ENCODE peak calls at places on chromosomes 7 and 10, in nine cellular contexts. One of them, this sample, is unnamed.

GRCh38 chr10:58241346-58241745 is 26.3 kb downstream of the IPMK start:
- DNase-seq in AG04450: no peak
- DNase-seq in CD4-positive, alpha-beta T cell: no peak
- DNase-seq in activated B cell treated with CpG ODN at 0.5 μM for 24 hours: no peak
- DNase-seq in endothelial cell: no peak
- DNase-seq in cardiac fibroblast: peak; percentile 32
- DNase-seq in breast epithelium: no peak
- DNase-seq in GM13977: no peak
- DNase-seq in BE2C: no peak
- DNase-seq in this sample: no peak

GRCh38 chr10:71636588-71636987 is 83.0 kb downstream of the C10orf105 start:
- DNase-seq in AG04450: no peak
- DNase-seq in CD4-positive, alpha-beta T cell: no peak
- DNase-seq in activated B cell treated with CpG ODN at 0.5 μM for 24 hours: no peak
- DNase-seq in endothelial cell: no peak
- DNase-seq in cardiac fibroblast: no peak
- DNase-seq in breast epithelium: no peak
- DNase-seq in GM13977: no peak
- DNase-seq in BE2C: no peak
- DNase-seq in this sample: no peak

GRCh38 chr10:5563991-5564536 is 39.3 kb downstream of the CALML3 start:
- DNase-seq in AG04450: no peak
- DNase-seq in CD4-positive, alpha-beta T cell: peak; percentile 69
- DNase-seq in activated B cell treated with CpG ODN at 0.5 μM for 24 hours: no peak
- DNase-seq in endothelial cell: no peak
- DNase-seq in cardiac fibroblast: no peak
- DNase-seq in breast epithelium: peak; percentile 47
- DNase-seq in GM13977: no peak
- DNase-seq in BE2C: no peak
- DNase-seq in this sample: peak; percentile 26

GRCh38 chr7:4085937-4086691 is 596.0 kb upstream of the FOXK1 start:
- DNase-seq in AG04450: no peak
- DNase-seq in CD4-positive, alpha-beta T cell: no peak
- DNase-seq in activated B cell treated with CpG ODN at 0.5 μM for 24 hours: no peak
- DNase-seq in endothelial cell: no peak
- DNase-seq in cardiac fibroblast: no peak
- DNase-seq in breast epithelium: no peak
- DNase-seq in GM13977: no peak
- DNase-seq in BE2C: no peak
- DNase-seq in this sample: no peak

GRCh38 chr7:158782638-158783490 is 46.4 kb downstream of the ESYT2 start:
- DNase-seq in AG04450: no peak
- DNase-seq in CD4-positive, alpha-beta T cell: no peak
- DNase-seq in activated B cell treated with CpG ODN at 0.5 μM for 24 hours: no peak
- DNase-seq in endothelial cell: peak; percentile 43
- DNase-seq in cardiac fibroblast: peak; percentile 60
- DNase-seq in breast epithelium: no peak
- DNase-seq in GM13977: no peak
- DNase-seq in BE2C: no peak
- DNase-seq in this sample: no peak

GRCh38 chr10:93991596-93992284 is 2.0 kb upstream of the PLCE1 start:
- DNase-seq in AG04450: no peak
- DNase-seq in CD4-positive, alpha-beta T cell: no peak
- DNase-seq in activated B cell treated with CpG ODN at 0.5 μM for 24 hours: no peak
- DNase-seq in endothelial cell: peak; percentile 11
- DNase-seq in cardiac fibroblast: peak; percentile 87
- DNase-seq in breast epithelium: no peak
- DNase-seq in GM13977: no peak
- DNase-seq in BE2C: peak; percentile 7
- DNase-seq in this sample: no peak

GRCh38 chr7:119010635-119011034 is 786.1 kb downstream of the ANKRD7 start:
- DNase-seq in AG04450: no peak
- DNase-seq in CD4-positive, alpha-beta T cell: no peak
- DNase-seq in activated B cell treated with CpG ODN at 0.5 μM for 24 hours: no peak
- DNase-seq in endothelial cell: no peak
- DNase-seq in cardiac fibroblast: no peak
- DNase-seq in breast epithelium: no peak
- DNase-seq in GM13977: no peak
- DNase-seq in BE2C: no peak
- DNase-seq in this sample: no peak

GRCh38 chr7:115559877-115560276 is 470.7 kb downstream of the TFEC start:
- DNase-seq in AG04450: no peak
- DNase-seq in CD4-positive, alpha-beta T cell: no peak
- DNase-seq in activated B cell treated with CpG ODN at 0.5 μM for 24 hours: no peak
- DNase-seq in endothelial cell: no peak
- DNase-seq in cardiac fibroblast: no peak
- DNase-seq in breast epithelium: no peak
- DNase-seq in GM13977: no peak
- DNase-seq in BE2C: no peak
- DNase-seq in this sample: no peak

GRCh38 chr7:96188623-96188991 is 133.3 kb downstream of the SLC25A13 start:
- DNase-seq in AG04450: no peak
- DNase-seq in CD4-positive, alpha-beta T cell: no peak
- DNase-seq in activated B cell treated with CpG ODN at 0.5 μM for 24 hours: no peak
- DNase-seq in endothelial cell: no peak
- DNase-seq in cardiac fibroblast: no peak
- DNase-seq in breast epithelium: no peak
- DNase-seq in GM13977: no peak
- DNase-seq in BE2C: no peak
- DNase-seq in this sample: no peak

GRCh38 chr7:110841840-110842579 is 248.9 kb upstream of the LRRN3 start:
- DNase-seq in AG04450: no peak
- DNase-seq in CD4-positive, alpha-beta T cell: no peak
- DNase-seq in activated B cell treated with CpG ODN at 0.5 μM for 24 hours: no peak
- DNase-seq in endothelial cell: no peak
- DNase-seq in cardiac fibroblast: no peak
- DNase-seq in breast epithelium: no peak
- DNase-seq in GM13977: no peak
- DNase-seq in BE2C: peak; percentile 47
- DNase-seq in this sample: no peak

GRCh38 chr7:148664319-148664718 is 34.4 kb upstream of the CUL1 start:
- DNase-seq in AG04450: no peak
- DNase-seq in CD4-positive, alpha-beta T cell: no peak
- DNase-seq in activated B cell treated with CpG ODN at 0.5 μM for 24 hours: no peak
- DNase-seq in endothelial cell: no peak
- DNase-seq in cardiac fibroblast: peak; percentile 69
- DNase-seq in breast epithelium: no peak
- DNase-seq in GM13977: no peak
- DNase-seq in BE2C: no peak
- DNase-seq in this sample: no peak

GRCh38 chr10:63977329-63977923 is 456.2 kb downstream of the REEP3 start:
- DNase-seq in AG04450: no peak
- DNase-seq in CD4-positive, alpha-beta T cell: no peak
- DNase-seq in activated B cell treated with CpG ODN at 0.5 μM for 24 hours: no peak
- DNase-seq in endothelial cell: peak; percentile 60
- DNase-seq in cardiac fibroblast: peak; percentile 40
- DNase-seq in breast epithelium: no peak
- DNase-seq in GM13977: peak; percentile 68
- DNase-seq in BE2C: peak; percentile 60
- DNase-seq in this sample: no peak

GRCh38 chr10:63972949-63973827 is 452.0 kb downstream of the REEP3 start:
- DNase-seq in AG04450: no peak
- DNase-seq in CD4-positive, alpha-beta T cell: no peak
- DNase-seq in activated B cell treated with CpG ODN at 0.5 μM for 24 hours: no peak
- DNase-seq in endothelial cell: no peak
- DNase-seq in cardiac fibroblast: no peak
- DNase-seq in breast epithelium: no peak
- DNase-seq in GM13977: no peak
- DNase-seq in BE2C: no peak
- DNase-seq in this sample: no peak

GRCh38 chr10:63976538-63976937 is 455.3 kb downstream of the REEP3 start:
- DNase-seq in AG04450: no peak
- DNase-seq in CD4-positive, alpha-beta T cell: no peak
- DNase-seq in activated B cell treated with CpG ODN at 0.5 μM for 24 hours: no peak
- DNase-seq in endothelial cell: peak; percentile 73
- DNase-seq in cardiac fibroblast: peak; percentile 27
- DNase-seq in breast epithelium: no peak
- DNase-seq in GM13977: peak; percentile 75
- DNase-seq in BE2C: peak; percentile 73
- DNase-seq in this sample: no peak
- TF ChIP-seq CTCF in AG04450: peak; percentile 46
- TF ChIP-seq CTCF in CD4-positive, alpha-beta T cell: no peak
- TF ChIP-seq CTCF in activated B cell treated with CpG ODN at 0.5 μM for 24 hours: no peak
- TF ChIP-seq CTCF in endothelial cell: peak; percentile 77
- TF ChIP-seq CTCF in cardiac fibroblast: peak; percentile 67
- TF ChIP-seq CTCF in breast epithelium: peak; percentile 19
- TF ChIP-seq CTCF in GM13977: peak; percentile 69
- TF ChIP-seq CTCF in BE2C: peak; percentile 80
- TF ChIP-seq CTCF in this sample: peak; percentile 45

GRCh38 chr7:105014725-105015630 is 973 bp downstream of the KMT2E start:
- DNase-seq in AG04450: no peak
- DNase-seq in CD4-positive, alpha-beta T cell: peak; percentile 30
- DNase-seq in activated B cell treated with CpG ODN at 0.5 μM for 24 hours: peak; percentile 41
- DNase-seq in endothelial cell: peak; percentile 11
- DNase-seq in cardiac fibroblast: peak; percentile 60
- DNase-seq in breast epithelium: no peak
- DNase-seq in GM13977: peak; percentile 48
- DNase-seq in BE2C: peak; percentile 42
- DNase-seq in this sample: no peak

GRCh38 chr7:105015631-105015965 is 1.6 kb downstream of the KMT2E start:
- DNase-seq in AG04450: no peak
- DNase-seq in CD4-positive, alpha-beta T cell: peak; percentile 19
- DNase-seq in activated B cell treated with CpG ODN at 0.5 μM for 24 hours: no peak
- DNase-seq in endothelial cell: no peak
- DNase-seq in cardiac fibroblast: peak; percentile 36
- DNase-seq in breast epithelium: no peak
- DNase-seq in GM13977: peak; percentile 18
- DNase-seq in BE2C: peak; percentile 57
- DNase-seq in this sample: no peak

GRCh38 chr7:105013283-105013817 is 655 bp upstream of the KMT2E start:
- DNase-seq in AG04450: peak; percentile 86
- DNase-seq in CD4-positive, alpha-beta T cell: peak; percentile 97
- DNase-seq in activated B cell treated with CpG ODN at 0.5 μM for 24 hours: peak; percentile 91
- DNase-seq in endothelial cell: peak; percentile 94
- DNase-seq in cardiac fibroblast: peak; percentile 97
- DNase-seq in breast epithelium: peak; percentile 96
- DNase-seq in GM13977: peak; percentile 89
- DNase-seq in BE2C: peak; percentile 95
- DNase-seq in this sample: peak; percentile 98

GRCh38 chr7:105012503-105013282 is 1.3 kb upstream of the KMT2E start:
- DNase-seq in AG04450: peak; percentile 97
- DNase-seq in CD4-positive, alpha-beta T cell: peak; percentile 100
- DNase-seq in activated B cell treated with CpG ODN at 0.5 μM for 24 hours: peak; percentile 98
- DNase-seq in endothelial cell: peak; percentile 97
- DNase-seq in cardiac fibroblast: peak; percentile 99
- DNase-seq in breast epithelium: peak; percentile 100
- DNase-seq in GM13977: peak; percentile 96
- DNase-seq in BE2C: peak; percentile 99
- DNase-seq in this sample: peak; percentile 100

GRCh38 chr7:105013818-105014724 is at the start of gene KMT2E:
- DNase-seq in AG04450: peak; percentile 65
- DNase-seq in CD4-positive, alpha-beta T cell: peak; percentile 92
- DNase-seq in activated B cell treated with CpG ODN at 0.5 μM for 24 hours: peak; percentile 91
- DNase-seq in endothelial cell: peak; percentile 96
- DNase-seq in cardiac fibroblast: peak; percentile 91
- DNase-seq in breast epithelium: peak; percentile 91
- DNase-seq in GM13977: peak; percentile 81
- DNase-seq in BE2C: peak; percentile 96
- DNase-seq in this sample: peak; percentile 92
- TF ChIP-seq CTCF in AG04450: no peak
- TF ChIP-seq CTCF in CD4-positive, alpha-beta T cell: peak; percentile 60
- TF ChIP-seq CTCF in activated B cell treated with CpG ODN at 0.5 μM for 24 hours: no peak
- TF ChIP-seq CTCF in endothelial cell: no peak
- TF ChIP-seq CTCF in cardiac fibroblast: peak; percentile 16
- TF ChIP-seq CTCF in breast epithelium: peak; percentile 7
- TF ChIP-seq CTCF in GM13977: no peak
- TF ChIP-seq CTCF in BE2C: no peak
- TF ChIP-seq CTCF in this sample: peak; percentile 47

GRCh38 chr10:116653885-116654284 is 33.1 kb downstream of the PNLIPRP2 start:
- DNase-seq in AG04450: no peak
- DNase-seq in CD4-positive, alpha-beta T cell: no peak
- DNase-seq in activated B cell treated with CpG ODN at 0.5 μM for 24 hours: no peak
- DNase-seq in endothelial cell: no peak
- DNase-seq in cardiac fibroblast: no peak
- DNase-seq in breast epithelium: no peak
- DNase-seq in GM13977: no peak
- DNase-seq in BE2C: no peak
- DNase-seq in this sample: no peak

GRCh38 chr10:116655573-116655972 is 34.8 kb downstream of the PNLIPRP2 start:
- DNase-seq in AG04450: no peak
- DNase-seq in CD4-positive, alpha-beta T cell: no peak
- DNase-seq in activated B cell treated with CpG ODN at 0.5 μM for 24 hours: no peak
- DNase-seq in endothelial cell: no peak
- DNase-seq in cardiac fibroblast: no peak
- DNase-seq in breast epithelium: no peak
- DNase-seq in GM13977: no peak
- DNase-seq in BE2C: no peak
- DNase-seq in this sample: no peak

GRCh38 chr10:116658152-116658551 is 37.4 kb downstream of the PNLIPRP2 start:
- DNase-seq in AG04450: no peak
- DNase-seq in CD4-positive, alpha-beta T cell: no peak
- DNase-seq in activated B cell treated with CpG ODN at 0.5 μM for 24 hours: no peak
- DNase-seq in endothelial cell: no peak
- DNase-seq in cardiac fibroblast: no peak
- DNase-seq in breast epithelium: no peak
- DNase-seq in GM13977: no peak
- DNase-seq in BE2C: no peak
- DNase-seq in this sample: no peak

GRCh38 chr10:116659049-116659670 is 38.4 kb downstream of the PNLIPRP2 start:
- DNase-seq in AG04450: no peak
- DNase-seq in CD4-positive, alpha-beta T cell: no peak
- DNase-seq in activated B cell treated with CpG ODN at 0.5 μM for 24 hours: no peak
- DNase-seq in endothelial cell: no peak
- DNase-seq in cardiac fibroblast: no peak
- DNase-seq in breast epithelium: no peak
- DNase-seq in GM13977: no peak
- DNase-seq in BE2C: no peak
- DNase-seq in this sample: no peak

GRCh38 chr10:116654816-116655215 is 34.1 kb downstream of the PNLIPRP2 start:
- DNase-seq in AG04450: no peak
- DNase-seq in CD4-positive, alpha-beta T cell: no peak
- DNase-seq in activated B cell treated with CpG ODN at 0.5 μM for 24 hours: no peak
- DNase-seq in endothelial cell: peak; percentile 47
- DNase-seq in cardiac fibroblast: no peak
- DNase-seq in breast epithelium: no peak
- DNase-seq in GM13977: no peak
- DNase-seq in BE2C: no peak
- DNase-seq in this sample: no peak
- TF ChIP-seq CTCF in AG04450: peak; percentile 38
- TF ChIP-seq CTCF in CD4-positive, alpha-beta T cell: no peak
- TF ChIP-seq CTCF in activated B cell treated with CpG ODN at 0.5 μM for 24 hours: no peak
- TF ChIP-seq CTCF in endothelial cell: peak; percentile 69
- TF ChIP-seq CTCF in cardiac fibroblast: peak; percentile 24
- TF ChIP-seq CTCF in breast epithelium: no peak
- TF ChIP-seq CTCF in GM13977: no peak
- TF ChIP-seq CTCF in BE2C: peak; percentile 29
- TF ChIP-seq CTCF in this sample: peak; percentile 24

DNA sequence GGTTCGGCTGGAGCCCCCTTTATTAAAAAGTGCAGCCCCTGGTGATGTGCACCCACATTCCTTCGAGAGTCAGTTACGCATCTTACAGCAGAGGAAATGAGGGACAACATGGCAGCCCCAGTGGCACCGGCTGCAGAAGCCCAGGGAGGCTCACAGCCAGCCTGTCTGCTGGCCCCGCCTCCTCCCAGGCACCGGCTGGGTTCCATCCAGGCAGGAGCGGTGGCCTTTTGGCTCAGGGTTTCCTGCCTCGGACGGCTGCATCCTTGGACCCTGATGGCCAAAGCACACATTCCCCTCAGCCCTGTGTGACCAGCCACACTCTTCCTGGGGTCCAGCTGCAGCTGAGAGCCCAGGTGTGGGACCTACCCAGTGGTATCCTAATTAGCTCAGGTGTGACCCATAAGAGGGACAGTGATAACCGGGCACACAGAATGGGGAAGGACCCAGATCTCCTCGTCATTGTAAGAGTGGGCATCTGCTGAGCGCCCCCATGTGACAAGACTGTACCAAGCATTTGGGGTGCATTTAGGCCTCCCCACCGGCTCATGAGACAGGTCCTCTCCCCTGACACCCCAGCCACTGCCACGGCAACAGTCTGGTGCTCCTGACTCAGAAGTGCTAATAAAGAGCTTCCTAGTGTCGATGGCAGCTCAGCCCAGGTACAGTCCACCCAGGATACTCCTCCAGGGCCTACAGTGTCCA is 63.3 kb upstream of the CHST15 start:
- DNase-seq in AG04450: no peak
- DNase-seq in CD4-positive, alpha-beta T cell: no peak
- DNase-seq in activated B cell treated with CpG ODN at 0.5 μM for 24 hours: no peak
- DNase-seq in endothelial cell: no peak
- DNase-seq in cardiac fibroblast: peak; percentile 49
- DNase-seq in breast epithelium: no peak
- DNase-seq in GM13977: no peak
- DNase-seq in BE2C: no peak
- DNase-seq in this sample: peak; percentile 60
- TF ChIP-seq CTCF in AG04450: no peak
- TF ChIP-seq CTCF in CD4-positive, alpha-beta T cell: no peak
- TF ChIP-seq CTCF in activated B cell treated with CpG ODN at 0.5 μM for 24 hours: no peak
- TF ChIP-seq CTCF in endothelial cell: no peak
- TF ChIP-seq CTCF in cardiac fibroblast: no peak
- TF ChIP-seq CTCF in breast epithelium: no peak
- TF ChIP-seq CTCF in GM13977: no peak
- TF ChIP-seq CTCF in BE2C: no peak
- TF ChIP-seq CTCF in this sample: peak; percentile 23